ENCODE peak calls at places on chromosomes 4 and X, in seven cellular contexts. U is esophagus muscularis mucosa, J is GM13977, W is osteocyte, C is omental fat pad, X is retinal pigment epithelial cell, V is cardiac fibroblast. N is an unnamed sample.

GRCh38 chr4:6908397-6909112 is 1.1 kb upstream of the TBC1D14 start:
- DNase-seq in C (no peak), W (no peak), U (no peak), J (no peak), V (peak; percentile 57), X (no peak), N (no peak)

GRCh38 chr4:89682808-89683207 is 154.2 kb downstream of the SNCA start:
- DNase-seq in V (no peak), W (no peak), C (no peak), U (no peak), X (no peak), J (no peak), N (no peak)

GRCh38 chrX:100447563-100448397 is 37.7 kb upstream of the PCDH19 start:
- DNase-seq in U (no peak), V (peak; percentile 22), X (peak; percentile 7), C (no peak), J (peak; percentile 44), W (no peak), N (peak; percentile 18)

GRCh38 chr4:137572163-137572562 is 39.9 kb upstream of the PCDH18 start:
- DNase-seq in C (no peak), X (no peak), U (no peak), V (no peak), J (no peak), W (no peak), N (no peak)

GRCh38 chr4:138308421-138308820 is 66.3 kb upstream of the SLC7A11 start:
- DNase-seq in X (peak; percentile 49), J (no peak), W (no peak), V (peak; percentile 13), C (no peak), U (no peak), N (no peak)

GRCh38 chrX:6694977-6695376 is 160.1 kb upstream of the VCX3A start:
- DNase-seq in W (no peak), V (no peak), J (no peak), U (no peak), X (no peak), C (no peak), N (no peak)

GRCh38 chr4:2827874-2828751 is 15.5 kb upstream of the ADD1 start:
- DNase-seq in V (no peak), J (no peak), W (no peak), U (no peak), X (no peak), C (no peak), N (no peak)

GRCh38 chr4:97479388-97479787 is 663.9 kb downstream of the STPG2 start:
- DNase-seq in U (no peak), C (no peak), X (no peak), W (no peak), J (no peak), V (no peak), N (no peak)

GRCh38 chr4:832108-832507 is 6.2 kb upstream of the CPLX1 start:
- DNase-seq in X (no peak), J (no peak), C (no peak), V (no peak), U (no peak), W (no peak), N (no peak)
- TF ChIP-seq CTCF in X (no peak), J (no peak), C (no peak), V (no peak), U (no peak), W (no peak), N (no peak)

GRCh38 chr4:107094332-107094731 is 58.2 kb upstream of the DKK2 start:
- DNase-seq in W (no peak), J (no peak), U (no peak), C (no peak), X (no peak), V (peak; percentile 23), N (no peak)
- TF ChIP-seq CTCF in W (peak; percentile 44), J (peak; percentile 22), U (no peak), C (no peak), X (peak; percentile 56), V (peak; percentile 57), N (no peak)

GRCh38 chrX:20071511-20072079 is 45.1 kb downstream of the MAP7D2 start:
- DNase-seq in C (no peak), J (no peak), V (no peak), W (no peak), X (no peak), U (no peak), N (no peak)
- TF ChIP-seq CTCF in C (no peak), J (no peak), V (no peak), W (no peak), X (no peak), U (no peak), N (no peak)

GRCh38 chr4:36042122-36042970 is 202.0 kb downstream of the ARAP2 start:
- DNase-seq in W (no peak), J (no peak), C (no peak), V (no peak), U (no peak), X (no peak), N (no peak)

GRCh38 chr4:36041340-36041739 is 203.0 kb downstream of the ARAP2 start:
- DNase-seq in W (no peak), J (no peak), X (no peak), C (no peak), U (no peak), V (no peak), N (no peak)

GRCh38 chr4:36038521-36038920 is 205.8 kb downstream of the ARAP2 start:
- DNase-seq in C (no peak), V (no peak), X (no peak), J (no peak), U (no peak), W (no peak), N (no peak)

GRCh38 chr4:36037127-36037526 is 207.2 kb downstream of the ARAP2 start:
- DNase-seq in W (no peak), V (no peak), U (no peak), X (no peak), J (no peak), C (no peak), N (no peak)

GRCh38 chr4:36039031-36039430 is 205.3 kb downstream of the ARAP2 start:
- DNase-seq in C (no peak), V (no peak), X (no peak), J (no peak), U (no peak), W (no peak), N (no peak)
- TF ChIP-seq CTCF in C (no peak), V (no peak), X (no peak), J (no peak), U (no peak), W (no peak), N (no peak)

GRCh38 chr4:142428715-142429114 is 417.4 kb downstream of the INPP4B start:
- DNase-seq in V (no peak), J (no peak), U (no peak), W (no peak), X (no peak), C (no peak), N (no peak)

GRCh38 chr4:142440093-142440492 is 406.0 kb downstream of the INPP4B start:
- DNase-seq in W (no peak), U (no peak), X (no peak), C (no peak), J (no peak), V (no peak), N (no peak)

GRCh38 chr4:142435599-142436235 is 410.4 kb downstream of the INPP4B start:
- DNase-seq in C (no peak), U (no peak), X (peak; percentile 41), V (no peak), W (no peak), J (no peak), N (no peak)

GRCh38 chr4:142434519-142435224 is 411.4 kb downstream of the INPP4B start:
- DNase-seq in X (no peak), V (no peak), W (no peak), U (no peak), J (no peak), C (no peak), N (no peak)
- TF ChIP-seq CTCF in X (no peak), V (no peak), W (no peak), U (no peak), J (no peak), C (no peak), N (no peak)

N was measured in GM20000.